ENCODE peak calls at places on chromosomes 4 and X, in six cellular contexts. One of them, this sample, is unnamed.
A peak's percentile ranks its signal among the peaks of the same experiment; 100 is the strongest.

GRCh38 chr4:53349201-53349600 is 16.7 kb downstream of the SCFD2 start:
- DNase-seq in adrenal gland: no peak
- DNase-seq in heart left ventricle: no peak
- DNase-seq in AG04449: no peak
- DNase-seq in GM12865: no peak
- DNase-seq in right lobe of liver: no peak
- DNase-seq in this sample: no peak

GRCh38 chr4:19309365-19309764 is 942.3 kb upstream of the SLIT2 start:
- DNase-seq in adrenal gland: no peak
- DNase-seq in heart left ventricle: no peak
- DNase-seq in AG04449: no peak
- DNase-seq in GM12865: no peak
- DNase-seq in right lobe of liver: no peak
- DNase-seq in this sample: no peak

GRCh38 chr4:139633661-139634060 is 32.0 kb upstream of the MGST2 start:
- DNase-seq in adrenal gland: peak; percentile 65
- DNase-seq in heart left ventricle: peak; percentile 32
- DNase-seq in AG04449: no peak
- DNase-seq in GM12865: no peak
- DNase-seq in right lobe of liver: peak; percentile 53
- DNase-seq in this sample: no peak

GRCh38 chr4:61149278-61149677 is 50.8 kb upstream of the ADGRL3 start:
- DNase-seq in adrenal gland: no peak
- DNase-seq in heart left ventricle: no peak
- DNase-seq in AG04449: no peak
- DNase-seq in GM12865: no peak
- DNase-seq in right lobe of liver: no peak
- DNase-seq in this sample: no peak

GRCh38 chr4:119833611-119834010 is 205.0 kb upstream of the PDE5A start:
- DNase-seq in adrenal gland: no peak
- DNase-seq in heart left ventricle: no peak
- DNase-seq in AG04449: no peak
- DNase-seq in GM12865: no peak
- DNase-seq in right lobe of liver: no peak
- DNase-seq in this sample: no peak

GRCh38 chrX:153612413-153612812 is 13.5 kb upstream of the CCNQ start:
- DNase-seq in adrenal gland: no peak
- DNase-seq in heart left ventricle: no peak
- DNase-seq in AG04449: no peak
- DNase-seq in GM12865: no peak
- DNase-seq in right lobe of liver: peak; percentile 15
- DNase-seq in this sample: no peak

GRCh38 chr4:1628892-1629703 is 55.0 kb downstream of the FAM53A start:
- DNase-seq in adrenal gland: peak; percentile 78
- DNase-seq in heart left ventricle: peak; percentile 57
- DNase-seq in AG04449: no peak
- DNase-seq in GM12865: peak; percentile 40
- DNase-seq in right lobe of liver: peak; percentile 61
- DNase-seq in this sample: no peak

GRCh38 chr4:94577136-94577535 is 125.4 kb downstream of the PDLIM5 start:
- DNase-seq in adrenal gland: peak; percentile 71
- DNase-seq in heart left ventricle: peak; percentile 68
- DNase-seq in AG04449: no peak
- DNase-seq in GM12865: no peak
- DNase-seq in right lobe of liver: no peak
- DNase-seq in this sample: no peak

GRCh38 chrX:133415276-133416105 is at the start of gene GPC4:
- DNase-seq in adrenal gland: peak; percentile 56
- DNase-seq in heart left ventricle: peak; percentile 65
- DNase-seq in AG04449: no peak
- DNase-seq in GM12865: no peak
- DNase-seq in right lobe of liver: peak; percentile 43
- DNase-seq in this sample: no peak

GRCh38 chr4:109864134-109864533 is 16.2 kb downstream of the LRIT3 start:
- DNase-seq in adrenal gland: no peak
- DNase-seq in heart left ventricle: no peak
- DNase-seq in AG04449: no peak
- DNase-seq in GM12865: no peak
- DNase-seq in right lobe of liver: no peak
- DNase-seq in this sample: no peak

GRCh38 chr4:156098846-156099245 is 145.2 kb upstream of the CTSO start:
- DNase-seq in adrenal gland: no peak
- DNase-seq in heart left ventricle: no peak
- DNase-seq in AG04449: no peak
- DNase-seq in GM12865: no peak
- DNase-seq in right lobe of liver: no peak
- DNase-seq in this sample: no peak

GRCh38 chr4:128635141-128635911 is 174.2 kb upstream of the JADE1 start:
- DNase-seq in adrenal gland: no peak
- DNase-seq in heart left ventricle: peak; percentile 86
- DNase-seq in AG04449: no peak
- DNase-seq in GM12865: no peak
- DNase-seq in right lobe of liver: peak; percentile 69
- DNase-seq in this sample: no peak

GRCh38 chr4:132646186-132646585 is 502.9 kb upstream of the PCDH10 start:
- DNase-seq in adrenal gland: no peak
- DNase-seq in heart left ventricle: no peak
- DNase-seq in AG04449: no peak
- DNase-seq in GM12865: peak; percentile 20
- DNase-seq in right lobe of liver: no peak
- DNase-seq in this sample: no peak

GRCh38 chr4:7261174-7261573 is 68.8 kb downstream of the SORCS2 start:
- DNase-seq in adrenal gland: no peak
- DNase-seq in heart left ventricle: no peak
- DNase-seq in AG04449: no peak
- DNase-seq in GM12865: no peak
- DNase-seq in right lobe of liver: no peak
- DNase-seq in this sample: no peak

GRCh38 chr4:165294907-165295306 is 32.6 kb upstream of the MSMO1 start:
- DNase-seq in adrenal gland: no peak
- DNase-seq in heart left ventricle: no peak
- DNase-seq in AG04449: no peak
- DNase-seq in GM12865: peak; percentile 61
- DNase-seq in right lobe of liver: no peak
- DNase-seq in this sample: no peak
- H3K4me3 ChIP-seq in adrenal gland: no peak overlapping the region
- H3K4me3 ChIP-seq in heart left ventricle: no peak overlapping the region
- H3K4me3 ChIP-seq in AG04449: no peak overlapping the region
- H3K4me3 ChIP-seq in GM12865: peak overlapping the region; percentile 11
- H3K4me3 ChIP-seq in right lobe of liver: no peak overlapping the region
- H3K4me3 ChIP-seq in this sample: no peak overlapping the region

GRCh38 chr4:163592207-163592606 is 97.7 kb downstream of the TMA16 start:
- DNase-seq in adrenal gland: no peak
- DNase-seq in heart left ventricle: no peak
- DNase-seq in AG04449: no peak
- DNase-seq in GM12865: no peak
- DNase-seq in right lobe of liver: no peak
- DNase-seq in this sample: no peak

GRCh38 chr4:163591614-163592020 is 97.1 kb downstream of the TMA16 start:
- DNase-seq in adrenal gland: no peak
- DNase-seq in heart left ventricle: no peak
- DNase-seq in AG04449: no peak
- DNase-seq in GM12865: peak; percentile 65
- DNase-seq in right lobe of liver: no peak
- DNase-seq in this sample: peak; percentile 67

GRCh38 chr4:163587867-163588266 is 93.4 kb downstream of the TMA16 start:
- DNase-seq in adrenal gland: no peak
- DNase-seq in heart left ventricle: no peak
- DNase-seq in AG04449: no peak
- DNase-seq in GM12865: peak; percentile 68
- DNase-seq in right lobe of liver: no peak
- DNase-seq in this sample: peak; percentile 77

GRCh38 chr4:163590103-163590502 is 95.6 kb downstream of the TMA16 start:
- DNase-seq in adrenal gland: no peak
- DNase-seq in heart left ventricle: no peak
- DNase-seq in AG04449: no peak
- DNase-seq in GM12865: no peak
- DNase-seq in right lobe of liver: no peak
- DNase-seq in this sample: no peak

DNA sequence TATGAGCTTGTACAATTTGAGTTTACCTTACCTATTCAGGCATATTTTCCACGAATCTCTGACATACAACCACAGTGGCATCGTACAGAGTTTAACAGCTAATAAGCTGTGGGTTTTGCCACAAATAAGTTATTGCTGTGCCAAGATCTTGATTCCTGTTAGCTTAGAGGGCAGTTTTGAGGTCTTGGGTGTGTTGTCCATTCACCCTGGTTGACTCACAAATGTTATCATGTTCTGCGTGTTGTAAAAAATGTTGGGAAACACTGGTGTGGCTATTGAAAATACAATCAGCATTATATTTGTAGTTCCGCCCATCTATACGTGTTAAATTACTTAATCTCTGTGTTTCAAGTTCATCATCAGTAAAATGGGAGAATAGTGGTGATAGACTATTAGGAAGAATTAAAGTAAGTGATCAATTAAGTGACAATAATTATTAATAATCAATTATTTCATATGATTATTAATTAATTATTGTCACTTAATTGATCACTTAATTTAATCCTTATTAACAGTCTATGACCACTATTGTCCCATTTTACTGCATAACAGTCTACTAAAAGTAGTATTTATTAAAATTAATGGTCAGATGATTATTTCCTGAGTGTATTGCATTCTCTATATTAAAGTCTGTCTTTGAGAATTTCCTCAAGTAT is 96.2 kb downstream of the TMA16 start:
- DNase-seq in adrenal gland: no peak
- DNase-seq in heart left ventricle: no peak
- DNase-seq in AG04449: no peak
- DNase-seq in GM12865: no peak
- DNase-seq in right lobe of liver: no peak
- DNase-seq in this sample: no peak
- TF ChIP-seq CTCF in adrenal gland: no peak
- TF ChIP-seq CTCF in heart left ventricle: no peak
- TF ChIP-seq CTCF in AG04449: no peak
- TF ChIP-seq CTCF in GM12865: no peak
- TF ChIP-seq CTCF in right lobe of liver: no peak
- TF ChIP-seq CTCF in this sample: no peak

DNA sequence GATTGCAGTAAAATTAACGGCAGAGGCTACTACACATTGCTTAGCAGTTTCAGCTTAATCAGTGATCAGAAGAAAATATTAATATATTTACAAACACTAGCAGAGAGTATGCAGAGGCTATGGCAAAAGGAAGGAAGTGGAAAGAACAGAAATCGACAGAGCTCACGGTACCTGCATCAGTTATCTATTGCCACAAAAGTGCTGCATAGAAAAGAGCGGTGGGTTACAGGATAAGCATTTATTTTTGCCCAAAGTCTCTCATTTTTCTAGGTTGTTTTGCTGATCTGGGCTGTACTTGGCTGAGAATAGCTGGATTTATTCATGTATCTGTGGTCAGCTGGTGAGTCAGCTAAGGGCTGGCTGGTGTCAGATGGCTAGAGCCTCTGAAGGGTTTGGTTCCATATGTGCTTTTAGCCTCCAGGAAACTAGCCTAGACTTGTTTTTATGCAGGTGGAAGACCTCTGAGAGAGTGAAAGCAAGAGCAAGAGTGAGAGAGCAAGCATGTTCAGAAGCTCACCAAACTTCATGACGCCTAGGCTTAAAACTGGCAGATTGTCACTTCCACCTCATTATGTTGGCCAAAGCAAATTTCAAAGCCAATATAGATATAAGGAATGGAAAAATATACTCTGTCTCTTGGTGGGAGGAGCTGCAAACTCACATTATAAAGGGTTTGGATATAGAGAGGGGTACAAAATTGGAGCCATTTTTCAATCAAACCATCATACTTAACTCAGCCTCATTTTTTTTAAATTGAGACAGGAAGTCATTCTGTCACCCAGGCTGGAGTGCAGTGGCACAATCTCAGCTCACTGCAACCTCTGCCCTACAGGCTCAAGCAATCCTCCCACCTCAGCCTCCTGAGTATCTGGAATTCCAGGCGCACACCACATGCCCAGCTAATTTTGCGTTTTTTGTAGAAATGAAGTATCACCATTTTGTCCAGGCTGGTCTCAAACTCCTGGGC is 153.2 kb upstream of the RPL34 start:
- DNase-seq in adrenal gland: no peak
- DNase-seq in heart left ventricle: no peak
- DNase-seq in AG04449: peak; percentile 38
- DNase-seq in GM12865: peak; percentile 92
- DNase-seq in right lobe of liver: no peak
- DNase-seq in this sample: peak; percentile 55
- H3K4me3 ChIP-seq in adrenal gland: no peak overlapping the region
- H3K4me3 ChIP-seq in heart left ventricle: no peak overlapping the region
- H3K4me3 ChIP-seq in AG04449: no peak overlapping the region
- H3K4me3 ChIP-seq in GM12865: peak overlapping the region; percentile 25
- H3K4me3 ChIP-seq in right lobe of liver: no peak overlapping the region
- H3K4me3 ChIP-seq in this sample: no peak overlapping the region

DNA sequence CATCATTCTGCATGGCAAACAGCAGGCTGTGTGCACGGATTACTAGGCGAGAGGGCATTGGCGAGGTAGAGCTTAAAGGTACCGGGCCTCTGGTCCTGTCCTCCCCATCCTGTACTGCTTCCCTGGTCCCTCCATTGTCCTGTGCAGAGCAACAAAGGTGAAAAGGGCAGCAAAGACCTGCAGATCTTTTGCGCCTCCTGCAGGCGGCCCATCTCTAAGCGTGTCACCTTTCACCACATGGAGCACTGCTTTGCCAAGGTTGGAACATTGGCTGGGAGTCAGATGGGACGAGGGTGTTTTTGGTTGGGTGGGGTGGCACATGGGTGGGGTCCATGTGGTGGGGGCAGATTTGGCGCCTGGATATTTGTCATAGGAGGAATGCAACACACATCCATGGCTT is 64.7 kb upstream of the UXT start:
- DNase-seq in adrenal gland: no peak
- DNase-seq in heart left ventricle: no peak
- DNase-seq in AG04449: no peak
- DNase-seq in GM12865: peak; percentile 2
- DNase-seq in right lobe of liver: no peak
- DNase-seq in this sample: no peak
- TF ChIP-seq CTCF in adrenal gland: peak; percentile 6
- TF ChIP-seq CTCF in heart left ventricle: no peak
- TF ChIP-seq CTCF in AG04449: no peak
- TF ChIP-seq CTCF in GM12865: peak; percentile 11
- TF ChIP-seq CTCF in right lobe of liver: peak; percentile 4
- TF ChIP-seq CTCF in this sample: peak; percentile 25

GRCh38 chr4:84381759-84382158 is 117.3 kb downstream of the NKX6-1 start:
- DNase-seq in adrenal gland: no peak
- DNase-seq in heart left ventricle: no peak
- DNase-seq in AG04449: no peak
- DNase-seq in GM12865: no peak
- DNase-seq in right lobe of liver: no peak
- DNase-seq in this sample: no peak
- H3K4me3 ChIP-seq in adrenal gland: no peak overlapping the region
- H3K4me3 ChIP-seq in heart left ventricle: no peak overlapping the region
- H3K4me3 ChIP-seq in AG04449: no peak overlapping the region
- H3K4me3 ChIP-seq in GM12865: no peak overlapping the region
- H3K4me3 ChIP-seq in right lobe of liver: no peak overlapping the region
- H3K4me3 ChIP-seq in this sample: no peak overlapping the region